ENCODE peak calls at places on chromosomes 6 and 20, in five cellular contexts. Z is GM23248, B is left ventricle myocardium inferior, N is BE2C, F is HCT116. K is an unnamed sample.

GRCh38 chr6:21871831-21872230 is 278.3 kb downstream of the SOX4 start:
- DNase-seq in Z (no peak), B (no peak), N (no peak), F (no peak), K (no peak)

GRCh38 chr6:149488815-149489214 is 4.0 kb upstream of the ZC3H12D start:
- DNase-seq in Z (peak; percentile 23), B (no peak), N (no peak), F (no peak), K (no peak)

GRCh38 chr6:34457747-34458462 is 8.0 kb upstream of the PACSIN1 start:
- DNase-seq in Z (no peak), B (no peak), N (peak; percentile 48), F (no peak), K (no peak)

GRCh38 chr6:97917369-97917768 is 634.4 kb upstream of the MMS22L start:
- DNase-seq in Z (no peak), B (no peak), N (no peak), F (no peak), K (no peak)

GRCh38 chr6:137240168-137240567 is 21.0 kb upstream of the IFNGR1 start:
- DNase-seq in Z (peak; percentile 91), B (peak; percentile 40), N (no peak), F (no peak), K (no peak)

GRCh38 chr6:5497896-5498578 is 236.7 kb downstream of the FARS2 start:
- DNase-seq in Z (peak; percentile 92), B (no peak), N (no peak), F (no peak), K (peak; percentile 24)

GRCh38 chr6:23446394-23447001 is 679.5 kb upstream of the NRSN1 start:
- DNase-seq in Z (peak; percentile 60), B (no peak), N (peak; percentile 24), F (peak; percentile 1), K (peak; percentile 75)

GRCh38 chr20:50848341-50848808 is 53.5 kb downstream of the BCAS4 start:
- DNase-seq in Z (peak; percentile 39), B (no peak), N (no peak), F (no peak), K (no peak)

GRCh38 chr6:48611332-48611731 is 500.3 kb upstream of the PTCHD4 start:
- DNase-seq in Z (no peak), B (no peak), N (no peak), F (no peak), K (no peak)

GRCh38 chr6:81465859-81466258 is 286.6 kb downstream of the TENT5A start:
- DNase-seq in Z (peak; percentile 66), B (no peak), N (peak; percentile 36), F (peak; percentile 37), K (no peak)

GRCh38 chr6:170130201-170130621 is 160.7 kb downstream of the DLL1 start:
- DNase-seq in Z (no peak), B (peak; percentile 48), N (no peak), F (no peak), K (no peak)

GRCh38 chr6:52697903-52698302 is 27.0 kb downstream of the TMEM14A start:
- DNase-seq in Z (peak; percentile 12), B (no peak), N (no peak), F (no peak), K (peak; percentile 9)

GRCh38 chr20:6420336-6420735 is 297.5 kb upstream of the FERMT1 start:
- DNase-seq in Z (no peak), B (no peak), N (no peak), F (no peak), K (no peak)

GRCh38 chr20:25018841-25019240 is 26.3 kb upstream of the APMAP start:
- DNase-seq in Z (no peak), B (no peak), N (no peak), F (no peak), K (no peak)

GRCh38 chr6:22133352-22133751 is 163.5 kb downstream of the PRL start:
- DNase-seq in Z (no peak), B (no peak), N (no peak), F (no peak), K (no peak)

GRCh38 chr6:16064687-16065086 is 64.2 kb upstream of the MYLIP start:
- DNase-seq in Z (no peak), B (no peak), N (no peak), F (no peak), K (no peak)

GRCh38 chr6:116015983-116016382 is 44.7 kb downstream of the FRK start:
- DNase-seq in Z (no peak), B (no peak), N (no peak), F (no peak), K (no peak)

GRCh38 chr6:147448212-147448611 is 60.3 kb upstream of the SAMD5 start:
- DNase-seq in Z (no peak), B (no peak), N (no peak), F (no peak), K (peak; percentile 84)

GRCh38 chr20:17654649-17655285 is 27.3 kb downstream of the RRBP1 start:
- DNase-seq in Z (peak; percentile 71), B (no peak), N (peak; percentile 59), F (no peak), K (peak; percentile 82)

GRCh38 chr6:107361568-107362270 is 97.6 kb downstream of the PDSS2 start:
- DNase-seq in Z (peak; percentile 51), B (no peak), N (no peak), F (no peak), K (no peak)

GRCh38 chr6:167581637-167582036 is 245.1 kb upstream of the AFDN start:
- DNase-seq in Z (no peak), B (no peak), N (no peak), F (no peak), K (no peak)

GRCh38 chr6:21384211-21384610 is 209.3 kb upstream of the SOX4 start:
- DNase-seq in Z (no peak), B (no peak), N (no peak), F (no peak), K (no peak)

GRCh38 chr6:160131636-160132296 is 10.2 kb downstream of the SLC22A1 start:
- DNase-seq in Z (no peak), B (no peak), N (no peak), F (no peak), K (no peak)

GRCh38 chr6:119575721-119576120 is 226.2 kb upstream of the MAN1A1 start:
- DNase-seq in Z (peak; percentile 87), B (no peak), N (no peak), F (no peak), K (no peak)

GRCh38 chr6:57177545-57178225 is 5.6 kb downstream of the BAG2 start:
- DNase-seq in Z (peak; percentile 67), B (peak; percentile 36), N (no peak), F (no peak), K (no peak)

GRCh38 chr6:141700836-141701235 is 431.9 kb upstream of the GJE1 start:
- DNase-seq in Z (peak; percentile 0), B (no peak), N (no peak), F (no peak), K (no peak)

GRCh38 chr20:43910564-43910963 is 4.1 kb upstream of the TOX2 start:
- DNase-seq in Z (no peak), B (no peak), N (no peak), F (no peak), K (no peak)

GRCh38 chr6:145396499-145396898 is 338.8 kb downstream of the EPM2A start:
- DNase-seq in Z (no peak), B (no peak), N (no peak), F (no peak), K (no peak)

GRCh38 chr6:135748189-135748588 is 103.3 kb upstream of the PDE7B start:
- DNase-seq in Z (no peak), B (no peak), N (no peak), F (no peak), K (no peak)

GRCh38 chr20:25586877-25587276 is 1.5 kb upstream of the NINL start:
- DNase-seq in Z (peak; percentile 42), B (no peak), N (no peak), F (no peak), K (no peak)

GRCh38 chr6:123240626-123241025 is 244.6 kb downstream of the CLVS2 start:
- DNase-seq in Z (no peak), B (no peak), N (no peak), F (no peak), K (no peak)

GRCh38 chr6:15592610-15593009 is 70.2 kb downstream of the DTNBP1 start:
- DNase-seq in Z (no peak), B (no peak), N (no peak), F (no peak), K (no peak)

GRCh38 chr6:113362542-113363430 is 494.4 kb upstream of the MARCKS start:
- DNase-seq in Z (peak; percentile 53), B (no peak), N (no peak), F (no peak), K (no peak)

GRCh38 chr6:129659590-129660345 is 50.2 kb downstream of the ARHGAP18 start:
- DNase-seq in Z (no peak), B (no peak), N (no peak), F (no peak), K (peak; percentile 39)

GRCh38 chr20:2224246-2224645 is 71.6 kb upstream of the TGM3 start:
- DNase-seq in Z (peak; percentile 61), B (no peak), N (no peak), F (no peak), K (no peak)

GRCh38 chr6:158707826-158708225 is 58.0 kb downstream of the SYTL3 start:
- DNase-seq in Z (no peak), B (peak; percentile 29), N (no peak), F (no peak), K (no peak)
- H3K4me3 ChIP-seq in Z (no peak overlapping the region), B (peak overlapping the region; percentile 56), N (no peak overlapping the region), F (peak overlapping the region; percentile 16), K (no peak overlapping the region)

DNA sequence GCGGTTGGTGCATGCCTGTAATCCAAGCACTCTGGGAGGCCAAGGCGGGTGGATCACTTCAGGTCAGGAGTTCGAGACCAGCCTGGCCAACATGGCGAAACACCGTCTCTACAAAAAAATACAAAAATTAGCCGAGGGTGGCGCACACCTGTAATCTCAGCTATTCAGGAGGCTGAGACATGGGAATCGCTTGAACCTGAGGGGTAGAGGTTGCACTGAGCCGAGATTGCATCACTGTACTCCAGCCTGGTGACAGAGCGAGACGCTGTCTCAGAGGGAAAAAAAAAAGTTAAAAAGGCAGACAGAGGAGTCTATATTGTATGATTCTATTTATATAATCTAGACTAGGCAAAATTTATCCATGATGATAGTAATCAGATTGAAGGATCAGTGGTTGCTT is 27.3 kb upstream of the PLCG1 start:
- DNase-seq in Z (no peak), B (no peak), N (no peak), F (no peak), K (no peak)
- H3K36me3 ChIP-seq in Z (peaks cover 59% of the 10 kb centered on the region), B (peaks cover 71% of the 10 kb centered on the region), N (peaks cover 84% of the 10 kb centered on the region), F (peaks cover 73% of the 10 kb centered on the region), K (peaks cover 46% of the 10 kb centered on the region)

GRCh38 chr20:38812182-38812581 is 6.7 kb downstream of the PPP1R16B start:
- DNase-seq in Z (no peak), B (no peak), N (no peak), F (no peak), K (no peak)
- H3K27me3 ChIP-seq in Z (peaks cover 40% of the 10 kb centered on the region), B (peaks cover 24% of the 10 kb centered on the region), N (no peaks in the 10 kb centered on the region), F (peaks cover 4% of the 10 kb centered on the region), K (no peaks in the 10 kb centered on the region)

GRCh38 chr6:7540595-7540994 is 876 bp upstream of the DSP start:
- DNase-seq in Z (peak; percentile 67), B (peak; percentile 40), N (no peak), F (no peak), K (peak; percentile 40)
- H3K4me3 ChIP-seq in Z (peak overlapping the region; percentile 80), B (peak overlapping the region; percentile 75), N (no peak overlapping the region), F (peak overlapping the region; percentile 91), K (peak overlapping the region; percentile 78)

DNA sequence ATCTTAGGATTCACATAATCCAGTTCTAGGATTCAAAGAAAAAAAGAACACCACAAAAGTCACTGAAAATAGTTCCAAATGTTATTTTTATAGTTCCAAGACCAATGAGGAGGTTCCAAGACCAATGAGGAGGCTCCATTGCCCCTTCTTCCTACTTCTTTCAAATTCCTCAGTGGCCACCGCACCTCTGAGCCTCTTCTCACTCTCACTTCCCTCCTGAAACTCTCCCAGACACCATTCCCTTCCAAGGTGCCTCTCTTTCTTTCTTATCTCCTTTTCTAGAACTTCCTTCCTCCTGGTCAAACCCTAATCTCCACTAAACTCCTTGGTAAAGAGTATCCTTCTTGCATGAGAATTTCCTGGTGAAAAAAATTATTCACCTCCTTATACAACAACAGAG is 20.4 kb upstream of the MCUR1 start:
- DNase-seq in Z (no peak), B (no peak), N (no peak), F (no peak), K (no peak)
- H3K36me3 ChIP-seq in Z (no peaks in the 10 kb centered on the region), B (no peaks in the 10 kb centered on the region), N (no peaks in the 10 kb centered on the region), F (no peaks in the 10 kb centered on the region), K (no peaks in the 10 kb centered on the region)

K was measured in HAP-1.